ENCODE peak calls at places on chromosomes 3 and 15, in ten cellular contexts. O, R, N, K, U, Y, X, D, Q and J are unnamed samples.

GRCh38 chr3:177419904-177420601 is 222.8 kb upstream of the TBL1XR1 start:
- DNase-seq in O (no peak), R (no peak), N (no peak), K (peak), U (no peak), Y (no peak), X (no peak), D (no peak), Q (no peak), J (no peak)

GRCh38 chr15:31128919-31129768 is 27.6 kb upstream of the TRPM1 start:
- DNase-seq in O (peak), R (peak), N (peak), K (peak), U (peak), Y (peak), X (peak), D (peak), Q (peak), J (no peak)

GRCh38 chr3:123365450-123366143 is 83.3 kb downstream of the ADCY5 start:
- DNase-seq in O (peak), R (no peak), N (no peak), K (no peak), U (peak), Y (peak), X (no peak), D (no peak), Q (peak), J (no peak)

GRCh38 chr15:25737218-25737643 is 125.9 kb downstream of the ATP10A start:
- DNase-seq in O (no peak), R (no peak), N (no peak), K (no peak), U (peak), Y (no peak), X (no peak), D (no peak), Q (peak), J (no peak)

GRCh38 chr3:193086688-193087087 is 154.3 kb upstream of the PLAAT1 start:
- DNase-seq in O (no peak), R (no peak), N (no peak), K (no peak), U (no peak), Y (no peak), X (no peak), D (no peak), Q (no peak), J (no peak)

GRCh38 chr3:150761831-150762661 is 923 bp downstream of the SIAH2 start:
- DNase-seq in O (peak), R (peak), N (peak), K (peak), U (peak), Y (peak), X (peak), D (peak), Q (peak), J (no peak)

GRCh38 chr3:151379083-151379734 is 5.3 kb downstream of the P2RY12 start:
- DNase-seq in O (peak), R (peak), N (peak), K (peak), U (peak), Y (peak), X (no peak), D (no peak), Q (peak), J (no peak)

GRCh38 chr3:107666853-107667252 is 144.1 kb downstream of the BBX start:
- DNase-seq in O (no peak), R (no peak), N (no peak), K (no peak), U (no peak), Y (no peak), X (no peak), D (no peak), Q (no peak), J (no peak)

GRCh38 chr3:125042725-125043406 is 12.9 kb downstream of the HEG1 start:
- DNase-seq in O (peak), R (peak), N (no peak), K (peak), U (peak), Y (no peak), X (no peak), D (no peak), Q (peak), J (no peak)

DNA sequence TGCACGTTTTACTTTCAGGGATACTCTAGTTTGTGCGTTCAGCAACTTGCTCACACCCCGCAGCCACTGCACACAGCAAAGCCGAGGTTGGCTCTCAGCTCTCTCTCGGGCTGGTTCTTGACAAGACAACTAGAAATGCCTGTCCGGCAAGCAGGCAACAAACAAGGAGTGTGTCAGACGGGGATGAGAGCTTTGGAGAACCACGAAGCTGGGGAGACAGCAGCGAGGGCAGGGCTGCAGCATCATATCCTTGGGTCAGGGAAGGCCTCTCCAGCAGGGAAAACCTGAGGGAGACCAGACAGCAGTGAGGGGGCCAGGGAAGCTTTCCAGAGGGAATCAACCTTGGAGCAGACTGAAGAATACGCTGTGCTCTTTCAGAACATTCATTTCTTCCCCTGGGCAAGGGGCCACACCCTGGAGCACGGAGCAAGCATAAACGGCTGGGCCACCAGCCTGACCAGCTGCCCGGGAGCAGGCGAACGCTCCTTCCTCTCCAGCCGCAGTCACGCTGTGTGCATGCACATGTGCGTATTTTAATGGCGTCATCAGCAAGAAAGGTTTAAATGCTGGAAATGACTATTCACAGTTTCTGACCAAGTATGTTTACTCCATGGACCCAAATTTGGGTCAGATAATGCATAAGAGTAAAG is 58.7 kb downstream of the CHSY1 start:
- DNase-seq in O (no peak), R (peak), N (no peak), K (no peak), U (peak), Y (no peak), X (no peak), D (no peak), Q (no peak), J (peak)
- H3K4me3 ChIP-seq in O (no peak), R (peak), N (no peak), K (no peak), U (no peak), Y (no peak), X (no peak), D (no peak), Q (no peak), J (peak)

DNA sequence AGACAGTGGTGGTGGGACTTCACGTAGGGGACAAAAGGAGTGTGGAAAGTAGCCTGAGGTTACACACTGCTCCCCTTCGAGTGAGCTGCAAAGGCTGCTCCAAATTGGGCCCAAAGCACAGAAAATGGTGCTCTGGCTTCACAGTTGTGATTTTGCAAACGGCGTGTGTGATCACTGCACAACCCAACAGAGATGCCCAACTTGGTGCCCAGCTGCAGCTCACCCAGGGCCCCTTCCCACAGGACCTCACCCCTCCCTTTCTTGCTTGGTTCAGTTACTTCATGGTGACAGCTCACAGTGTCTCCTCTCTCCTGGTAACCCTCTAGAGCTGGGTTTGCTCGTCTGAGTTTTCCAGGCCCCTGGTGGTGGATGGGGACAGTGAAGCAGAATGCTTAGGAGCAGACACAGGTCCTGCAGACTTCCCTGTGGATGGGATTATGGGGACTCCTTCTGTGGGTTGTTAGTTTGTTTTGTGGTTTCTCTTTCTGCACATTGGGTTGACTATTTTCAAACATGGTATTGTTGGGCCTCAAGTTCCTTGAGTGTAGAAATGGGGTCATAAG is 98.3 kb downstream of the TOP2B start:
- DNase-seq in O (no peak), R (no peak), N (no peak), K (no peak), U (no peak), Y (no peak), X (no peak), D (no peak), Q (no peak), J (no peak)
- TF ChIP-seq CTCF in O (no peak), R (no peak), N (no peak), K (no peak), U (peak), Y (peak), X (no peak), D (no peak), Q (no peak), J (no peak)

DNA sequence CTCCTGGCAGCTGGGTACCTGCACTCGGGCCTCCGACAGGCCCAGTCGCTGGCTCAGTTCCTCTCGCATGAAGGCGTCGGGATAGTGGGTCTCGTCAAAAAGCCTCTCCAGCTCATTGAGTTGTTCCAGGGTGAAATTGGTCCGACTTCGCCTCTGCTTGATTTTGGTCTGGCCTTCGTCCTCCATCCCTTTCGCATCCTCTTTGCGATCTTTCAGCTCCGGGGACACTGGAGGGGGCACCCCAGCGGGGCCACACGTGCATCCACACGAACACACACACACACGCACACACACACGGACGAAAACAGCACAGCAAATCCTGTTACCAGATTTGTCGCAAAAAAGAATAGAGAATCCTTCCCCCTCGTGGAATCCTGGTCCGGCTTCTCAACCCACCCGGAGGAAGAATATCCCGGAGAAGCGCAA is 3.5 kb downstream of the SHOX2 start:
- DNase-seq in O (no peak), R (no peak), N (no peak), K (no peak), U (no peak), Y (no peak), X (no peak), D (no peak), Q (no peak), J (no peak)
- H3K4me3 ChIP-seq in O (peak), R (no peak), N (no peak), K (no peak), U (peak), Y (no peak), X (no peak), D (no peak), Q (no peak), J (no peak)

GRCh38 chr3:45546223-45546622 is 48.3 kb upstream of the LIMD1 start:
- DNase-seq in O (no peak), R (no peak), N (no peak), K (no peak), U (no peak), Y (no peak), X (no peak), D (no peak), Q (no peak), J (no peak)

GRCh38 chr3:45547202-45547701 is 47.3 kb upstream of the LIMD1 start:
- DNase-seq in O (no peak), R (no peak), N (no peak), K (no peak), U (no peak), Y (peak), X (no peak), D (no peak), Q (no peak), J (peak)

GRCh38 chr3:45545476-45545875 is 49.1 kb upstream of the LIMD1 start:
- DNase-seq in O (peak), R (peak), N (no peak), K (no peak), U (peak), Y (peak), X (no peak), D (peak), Q (no peak), J (no peak)

GRCh38 chr3:45547764-45548683 is 46.5 kb upstream of the LIMD1 start:
- DNase-seq in O (no peak), R (peak), N (no peak), K (no peak), U (peak), Y (no peak), X (no peak), D (no peak), Q (no peak), J (no peak)

GRCh38 chr3:45546636-45547201 is 47.8 kb upstream of the LIMD1 start:
- DNase-seq in O (no peak), R (peak), N (no peak), K (no peak), U (no peak), Y (peak), X (no peak), D (no peak), Q (peak), J (no peak)
- TF ChIP-seq CTCF in O (peak), R (peak), N (peak), K (no peak), U (peak), Y (peak), X (peak), D (peak), Q (peak), J (peak)

GRCh38 chr15:52702390-52702789 is 23.2 kb upstream of the ATOSA start:
- DNase-seq in O (no peak), R (no peak), N (no peak), K (no peak), U (no peak), Y (no peak), X (no peak), D (no peak), Q (no peak), J (no peak)

GRCh38 chr15:52699457-52699856 is 20.3 kb upstream of the ATOSA start:
- DNase-seq in O (no peak), R (no peak), N (no peak), K (no peak), U (no peak), Y (no peak), X (no peak), D (no peak), Q (no peak), J (no peak)

GRCh38 chr15:52695146-52695545 is 16.0 kb upstream of the ATOSA start:
- DNase-seq in O (no peak), R (no peak), N (no peak), K (no peak), U (no peak), Y (peak), X (no peak), D (no peak), Q (no peak), J (no peak)

DNA sequence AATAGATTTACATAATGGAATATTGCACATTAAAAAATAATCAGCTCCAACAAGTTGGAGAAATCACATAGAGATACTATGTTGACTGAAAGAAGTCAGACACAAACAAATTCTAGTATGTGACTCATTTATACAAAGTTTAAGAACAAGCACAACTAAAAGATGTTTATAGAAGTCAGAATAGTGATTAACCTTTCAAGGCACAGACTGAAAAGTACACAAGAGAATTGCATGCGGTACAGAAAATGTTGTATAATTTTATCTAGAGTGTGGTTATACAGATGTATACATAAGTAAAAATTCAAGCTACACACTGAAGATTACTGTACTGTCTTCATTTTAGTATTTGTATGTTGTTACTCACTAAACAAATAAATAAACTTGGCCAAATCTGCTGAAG is 19.3 kb upstream of the ATOSA start:
- DNase-seq in O (no peak), R (no peak), N (no peak), K (no peak), U (no peak), Y (peak), X (no peak), D (no peak), Q (no peak), J (no peak)
- H3K4me3 ChIP-seq in O (no peak), R (no peak), N (no peak), K (no peak), U (no peak), Y (no peak), X (no peak), D (no peak), Q (no peak), J (no peak)

DNA sequence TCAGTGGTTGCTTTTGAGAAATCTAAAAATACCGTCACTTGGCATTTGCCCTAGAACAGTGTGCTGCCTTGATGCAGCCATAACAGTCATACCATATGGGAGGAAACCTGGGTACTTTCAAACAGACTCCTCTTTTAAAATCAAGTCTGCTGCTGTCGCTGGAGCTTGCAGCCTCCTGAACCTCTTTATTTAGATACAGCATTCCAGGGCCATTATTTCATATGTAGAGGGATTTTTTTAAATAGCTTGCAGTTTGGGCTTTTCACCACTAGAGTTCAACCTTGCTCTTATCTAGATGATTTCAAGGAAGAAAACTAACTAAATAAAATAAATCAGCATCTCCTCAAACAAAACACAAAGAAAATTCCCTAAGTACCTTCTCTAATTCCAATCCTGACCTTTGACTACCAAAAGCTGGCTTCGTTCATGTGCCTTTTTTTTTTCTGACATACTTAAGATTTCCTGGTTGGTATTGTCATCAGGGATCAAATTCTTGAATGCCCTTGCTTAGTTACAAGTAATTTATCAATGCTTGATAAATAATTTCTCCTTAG is 111.6 kb downstream of the KBTBD8 start:
- DNase-seq in O (peak), R (no peak), N (peak), K (no peak), U (peak), Y (peak), X (no peak), D (no peak), Q (peak), J (peak)
- TF ChIP-seq CTCF in O (peak), R (peak), N (peak), K (no peak), U (peak), Y (peak), X (peak), D (peak), Q (peak), J (peak)

GRCh38 chr3:47646362-47646761 is 67.7 kb upstream of the CSPG5 start:
- DNase-seq in O (peak), R (no peak), N (no peak), K (no peak), U (peak), Y (no peak), X (no peak), D (no peak), Q (no peak), J (no peak)
- H3K4me3 ChIP-seq in O (no peak), R (no peak), N (no peak), K (no peak), U (no peak), Y (no peak), X (no peak), D (no peak), Q (no peak), J (no peak)

GRCh38 chr3:185070491-185071335 is 82.1 kb downstream of the C3orf70 start:
- DNase-seq in O (peak), R (no peak), N (no peak), K (no peak), U (peak), Y (peak), X (no peak), D (no peak), Q (peak), J (peak)
- TF ChIP-seq CTCF in O (peak), R (no peak), N (peak), K (no peak), U (peak), Y (peak), X (no peak), D (peak), Q (peak), J (peak)

GRCh38 chr3:160052385-160053047 is 63.9 kb downstream of the IL12A start:
- DNase-seq in O (peak), R (no peak), N (no peak), K (peak), U (no peak), Y (no peak), X (no peak), D (no peak), Q (no peak), J (peak)

GRCh38 chr3:160050019-160050418 is 61.4 kb downstream of the IL12A start:
- DNase-seq in O (no peak), R (no peak), N (no peak), K (no peak), U (no peak), Y (no peak), X (no peak), D (no peak), Q (no peak), J (no peak)

GRCh38 chr3:160055659-160056058 is 67.0 kb downstream of the IL12A start:
- DNase-seq in O (no peak), R (no peak), N (no peak), K (no peak), U (no peak), Y (no peak), X (no peak), D (no peak), Q (no peak), J (peak)

GRCh38 chr3:160049570-160049969 is 60.9 kb downstream of the IL12A start:
- DNase-seq in O (no peak), R (no peak), N (no peak), K (no peak), U (no peak), Y (no peak), X (no peak), D (no peak), Q (peak), J (peak)

GRCh38 chr3:160053048-160053391 is 64.4 kb downstream of the IL12A start:
- DNase-seq in O (no peak), R (no peak), N (no peak), K (no peak), U (no peak), Y (no peak), X (no peak), D (no peak), Q (no peak), J (no peak)
- H3K4me3 ChIP-seq in O (no peak), R (no peak), N (no peak), K (no peak), U (no peak), Y (peak), X (no peak), D (no peak), Q (no peak), J (no peak)

GRCh38 chr3:12194669-12195161 is 36.0 kb upstream of the TIMP4 start:
- DNase-seq in O (peak), R (no peak), N (no peak), K (no peak), U (peak), Y (peak), X (no peak), D (peak), Q (no peak), J (no peak)
- TF ChIP-seq CTCF in O (no peak), R (no peak), N (peak), K (no peak), U (no peak), Y (peak), X (no peak), D (peak), Q (peak), J (no peak)